ENCODE peak calls at places on chromosomes 1 and 21, in six cellular contexts. One of them, this sample, is unnamed.

GRCh38 chr1:245788269-245788668 is 633.5 kb downstream of the KIF26B start:
- DNase-seq in tibial artery: no peak
- DNase-seq in fibroblast of lung: peak
- DNase-seq in CD8-positive, alpha-beta T cell: no peak
- DNase-seq in AG04449: peak
- DNase-seq in fibroblast of the aortic adventitia: peak
- DNase-seq in this sample: no peak

GRCh38 chr1:218165687-218166088 is 119.4 kb upstream of the RRP15 start:
- DNase-seq in tibial artery: no peak
- DNase-seq in fibroblast of lung: peak
- DNase-seq in CD8-positive, alpha-beta T cell: no peak
- DNase-seq in fibroblast of the aortic adventitia: no peak
- DNase-seq in AG04449: no peak
- DNase-seq in this sample: no peak

GRCh38 chr1:18608534-18608933 is 22.1 kb upstream of the PAX7 start:
- DNase-seq in AG04449: no peak
- DNase-seq in fibroblast of the aortic adventitia: no peak
- DNase-seq in fibroblast of lung: no peak
- DNase-seq in CD8-positive, alpha-beta T cell: no peak
- DNase-seq in tibial artery: no peak
- DNase-seq in this sample: no peak

GRCh38 chr1:109151591-109151990 is 37.7 kb downstream of the ELAPOR1 start:
- DNase-seq in CD8-positive, alpha-beta T cell: no peak
- DNase-seq in tibial artery: no peak
- DNase-seq in AG04449: no peak
- DNase-seq in fibroblast of lung: no peak
- DNase-seq in fibroblast of the aortic adventitia: no peak
- DNase-seq in this sample: no peak

GRCh38 chr1:93522721-93523120 is 74.8 kb downstream of the FNBP1L start:
- DNase-seq in fibroblast of lung: no peak
- DNase-seq in tibial artery: no peak
- DNase-seq in AG04449: no peak
- DNase-seq in fibroblast of the aortic adventitia: no peak
- DNase-seq in CD8-positive, alpha-beta T cell: no peak
- DNase-seq in this sample: no peak

GRCh38 chr1:69263982-69264381 is 303.7 kb upstream of the LRRC7 start:
- DNase-seq in fibroblast of the aortic adventitia: no peak
- DNase-seq in CD8-positive, alpha-beta T cell: no peak
- DNase-seq in AG04449: no peak
- DNase-seq in tibial artery: peak
- DNase-seq in fibroblast of lung: peak
- DNase-seq in this sample: no peak

GRCh38 chr1:152486400-152487006 is 24.1 kb upstream of the LCE5A start:
- DNase-seq in tibial artery: no peak
- DNase-seq in fibroblast of the aortic adventitia: no peak
- DNase-seq in AG04449: no peak
- DNase-seq in CD8-positive, alpha-beta T cell: no peak
- DNase-seq in fibroblast of lung: no peak
- DNase-seq in this sample: no peak

GRCh38 chr1:9659328-9659727 is 7.8 kb downstream of the PIK3CD start:
- DNase-seq in tibial artery: no peak
- DNase-seq in fibroblast of the aortic adventitia: peak
- DNase-seq in fibroblast of lung: peak
- DNase-seq in AG04449: peak
- DNase-seq in CD8-positive, alpha-beta T cell: no peak
- DNase-seq in this sample: no peak

GRCh38 chr1:181423301-181423918 is 59.9 kb upstream of the CACNA1E start:
- DNase-seq in CD8-positive, alpha-beta T cell: peak
- DNase-seq in tibial artery: no peak
- DNase-seq in fibroblast of lung: peak
- DNase-seq in AG04449: no peak
- DNase-seq in fibroblast of the aortic adventitia: peak
- DNase-seq in this sample: peak

GRCh38 chr1:52904590-52905375 is 16.8 kb downstream of the ECHDC2 start:
- DNase-seq in CD8-positive, alpha-beta T cell: peak
- DNase-seq in tibial artery: no peak
- DNase-seq in fibroblast of the aortic adventitia: peak
- DNase-seq in AG04449: no peak
- DNase-seq in fibroblast of lung: peak
- DNase-seq in this sample: no peak

GRCh38 chr1:150006881-150007401 is 3.6 kb downstream of the OTUD7B start:
- DNase-seq in fibroblast of the aortic adventitia: peak
- DNase-seq in CD8-positive, alpha-beta T cell: no peak
- DNase-seq in AG04449: no peak
- DNase-seq in fibroblast of lung: peak
- DNase-seq in tibial artery: no peak
- DNase-seq in this sample: no peak

GRCh38 chr1:168138134-168138533 is 1.4 kb upstream of the GPR161 start:
- DNase-seq in fibroblast of lung: no peak
- DNase-seq in AG04449: no peak
- DNase-seq in CD8-positive, alpha-beta T cell: no peak
- DNase-seq in fibroblast of the aortic adventitia: peak
- DNase-seq in tibial artery: no peak
- DNase-seq in this sample: no peak

GRCh38 chr1:107863342-107863741 is 101.6 kb downstream of the VAV3 start:
- DNase-seq in fibroblast of the aortic adventitia: no peak
- DNase-seq in AG04449: no peak
- DNase-seq in fibroblast of lung: no peak
- DNase-seq in tibial artery: no peak
- DNase-seq in CD8-positive, alpha-beta T cell: no peak
- DNase-seq in this sample: no peak

GRCh38 chr1:162276493-162276892 is 100.2 kb downstream of the SPATA46 start:
- DNase-seq in fibroblast of lung: peak
- DNase-seq in fibroblast of the aortic adventitia: peak
- DNase-seq in CD8-positive, alpha-beta T cell: no peak
- DNase-seq in tibial artery: no peak
- DNase-seq in AG04449: no peak
- DNase-seq in this sample: no peak

GRCh38 chr1:240091614-240092300 is at the start of gene FMN2:
- DNase-seq in AG04449: no peak
- DNase-seq in tibial artery: no peak
- DNase-seq in fibroblast of the aortic adventitia: peak
- DNase-seq in CD8-positive, alpha-beta T cell: no peak
- DNase-seq in fibroblast of lung: no peak
- DNase-seq in this sample: peak

GRCh38 chr1:169018751-169019150 is 87.7 kb upstream of the ATP1B1 start:
- DNase-seq in CD8-positive, alpha-beta T cell: no peak
- DNase-seq in AG04449: no peak
- DNase-seq in fibroblast of the aortic adventitia: no peak
- DNase-seq in fibroblast of lung: no peak
- DNase-seq in tibial artery: no peak
- DNase-seq in this sample: no peak

GRCh38 chr21:43600642-43601397 is 58.5 kb downstream of the HSF2BP start:
- DNase-seq in tibial artery: no peak
- DNase-seq in fibroblast of the aortic adventitia: peak
- DNase-seq in fibroblast of lung: peak
- DNase-seq in AG04449: peak
- DNase-seq in CD8-positive, alpha-beta T cell: no peak
- DNase-seq in this sample: no peak

GRCh38 chr21:42818328-42818749 is 61.0 kb downstream of the WDR4 start:
- DNase-seq in fibroblast of the aortic adventitia: peak
- DNase-seq in CD8-positive, alpha-beta T cell: peak
- DNase-seq in tibial artery: peak
- DNase-seq in fibroblast of lung: peak
- DNase-seq in AG04449: no peak
- DNase-seq in this sample: no peak

GRCh38 chr1:66283583-66284041 is 250.3 kb upstream of the SGIP1 start:
- DNase-seq in fibroblast of the aortic adventitia: no peak
- DNase-seq in AG04449: no peak
- DNase-seq in fibroblast of lung: no peak
- DNase-seq in tibial artery: no peak
- DNase-seq in CD8-positive, alpha-beta T cell: no peak
- DNase-seq in this sample: no peak

GRCh38 chr1:26719205-26719604 is 23.4 kb downstream of the ARID1A start:
- DNase-seq in fibroblast of lung: no peak
- DNase-seq in AG04449: no peak
- DNase-seq in tibial artery: no peak
- DNase-seq in fibroblast of the aortic adventitia: peak
- DNase-seq in CD8-positive, alpha-beta T cell: no peak
- DNase-seq in this sample: no peak

GRCh38 chr1:32500387-32501209 is 35.7 kb downstream of the ZBTB8B start:
- DNase-seq in fibroblast of the aortic adventitia: peak
- DNase-seq in fibroblast of lung: peak
- DNase-seq in tibial artery: peak
- DNase-seq in AG04449: no peak
- DNase-seq in CD8-positive, alpha-beta T cell: peak
- DNase-seq in this sample: peak

GRCh38 chr1:235642943-235643371 is 6.6 kb downstream of the GNG4 start:
- DNase-seq in CD8-positive, alpha-beta T cell: no peak
- DNase-seq in tibial artery: no peak
- DNase-seq in fibroblast of the aortic adventitia: no peak
- DNase-seq in fibroblast of lung: no peak
- DNase-seq in AG04449: no peak
- DNase-seq in this sample: no peak

GRCh38 chr21:44051462-44051941 is 39.4 kb downstream of the TRAPPC10 start:
- DNase-seq in tibial artery: no peak
- DNase-seq in fibroblast of lung: peak
- DNase-seq in CD8-positive, alpha-beta T cell: no peak
- DNase-seq in fibroblast of the aortic adventitia: peak
- DNase-seq in AG04449: no peak
- DNase-seq in this sample: no peak

GRCh38 chr1:209513226-209513625 is 70.3 kb upstream of the CAMK1G start:
- DNase-seq in tibial artery: no peak
- DNase-seq in fibroblast of lung: peak
- DNase-seq in AG04449: no peak
- DNase-seq in CD8-positive, alpha-beta T cell: no peak
- DNase-seq in fibroblast of the aortic adventitia: peak
- DNase-seq in this sample: no peak

GRCh38 chr1:64519921-64520320 is 50.0 kb downstream of the CACHD1 start:
- DNase-seq in tibial artery: no peak
- DNase-seq in CD8-positive, alpha-beta T cell: no peak
- DNase-seq in fibroblast of the aortic adventitia: no peak
- DNase-seq in AG04449: no peak
- DNase-seq in fibroblast of lung: no peak
- DNase-seq in this sample: no peak

GRCh38 chr1:201882665-201883132 is 6.0 kb upstream of the SHISA4 start:
- DNase-seq in CD8-positive, alpha-beta T cell: no peak
- DNase-seq in fibroblast of the aortic adventitia: peak
- DNase-seq in AG04449: peak
- DNase-seq in tibial artery: no peak
- DNase-seq in fibroblast of lung: peak
- DNase-seq in this sample: no peak

GRCh38 chr1:41582851-41583657 is 98.6 kb upstream of the EDN2 start:
- DNase-seq in tibial artery: no peak
- DNase-seq in CD8-positive, alpha-beta T cell: no peak
- DNase-seq in AG04449: no peak
- DNase-seq in fibroblast of the aortic adventitia: no peak
- DNase-seq in fibroblast of lung: no peak
- DNase-seq in this sample: no peak

GRCh38 chr1:206693592-206693991 is 8.9 kb downstream of the MAPKAPK2 start:
- DNase-seq in AG04449: no peak
- DNase-seq in fibroblast of lung: peak
- DNase-seq in CD8-positive, alpha-beta T cell: no peak
- DNase-seq in tibial artery: peak
- DNase-seq in fibroblast of the aortic adventitia: peak
- DNase-seq in this sample: no peak

GRCh38 chr1:115642168-115643072 is 650 bp downstream of the VANGL1 start:
- DNase-seq in tibial artery: peak
- DNase-seq in CD8-positive, alpha-beta T cell: peak
- DNase-seq in fibroblast of lung: peak
- DNase-seq in fibroblast of the aortic adventitia: peak
- DNase-seq in AG04449: no peak
- DNase-seq in this sample: peak
- TF ChIP-seq CTCF in tibial artery: no peak
- TF ChIP-seq CTCF in CD8-positive, alpha-beta T cell: no peak
- TF ChIP-seq CTCF in fibroblast of lung: no peak
- TF ChIP-seq CTCF in fibroblast of the aortic adventitia: peak
- TF ChIP-seq CTCF in AG04449: no peak
- TF ChIP-seq CTCF in this sample: peak

DNA sequence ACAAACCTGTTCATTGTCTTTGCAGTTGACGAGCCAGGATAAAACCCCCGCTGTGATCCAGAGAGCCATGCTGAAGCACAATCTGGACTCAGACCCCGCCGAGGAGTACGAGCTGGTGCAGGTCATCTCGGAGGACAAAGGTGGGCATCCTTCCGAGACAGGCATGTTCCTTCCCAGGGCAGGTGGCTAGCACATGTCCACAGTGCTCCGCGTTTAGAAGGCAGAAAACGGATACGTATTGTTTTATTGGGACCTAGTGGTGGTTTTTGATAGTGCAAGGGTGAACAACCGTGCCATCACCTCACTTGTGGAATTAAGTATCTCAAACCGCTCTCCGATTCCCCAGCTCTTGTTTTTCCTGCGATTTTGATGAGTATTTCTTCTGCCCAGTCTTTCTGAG is 115.3 kb downstream of the COLGALT2 start:
- DNase-seq in fibroblast of the aortic adventitia: no peak
- DNase-seq in fibroblast of lung: no peak
- DNase-seq in AG04449: no peak
- DNase-seq in CD8-positive, alpha-beta T cell: no peak
- DNase-seq in tibial artery: no peak
- DNase-seq in this sample: no peak
- TF ChIP-seq CTCF in fibroblast of the aortic adventitia: peak
- TF ChIP-seq CTCF in fibroblast of lung: peak
- TF ChIP-seq CTCF in AG04449: no peak
- TF ChIP-seq CTCF in CD8-positive, alpha-beta T cell: no peak
- TF ChIP-seq CTCF in tibial artery: no peak
- TF ChIP-seq CTCF in this sample: peak

DNA sequence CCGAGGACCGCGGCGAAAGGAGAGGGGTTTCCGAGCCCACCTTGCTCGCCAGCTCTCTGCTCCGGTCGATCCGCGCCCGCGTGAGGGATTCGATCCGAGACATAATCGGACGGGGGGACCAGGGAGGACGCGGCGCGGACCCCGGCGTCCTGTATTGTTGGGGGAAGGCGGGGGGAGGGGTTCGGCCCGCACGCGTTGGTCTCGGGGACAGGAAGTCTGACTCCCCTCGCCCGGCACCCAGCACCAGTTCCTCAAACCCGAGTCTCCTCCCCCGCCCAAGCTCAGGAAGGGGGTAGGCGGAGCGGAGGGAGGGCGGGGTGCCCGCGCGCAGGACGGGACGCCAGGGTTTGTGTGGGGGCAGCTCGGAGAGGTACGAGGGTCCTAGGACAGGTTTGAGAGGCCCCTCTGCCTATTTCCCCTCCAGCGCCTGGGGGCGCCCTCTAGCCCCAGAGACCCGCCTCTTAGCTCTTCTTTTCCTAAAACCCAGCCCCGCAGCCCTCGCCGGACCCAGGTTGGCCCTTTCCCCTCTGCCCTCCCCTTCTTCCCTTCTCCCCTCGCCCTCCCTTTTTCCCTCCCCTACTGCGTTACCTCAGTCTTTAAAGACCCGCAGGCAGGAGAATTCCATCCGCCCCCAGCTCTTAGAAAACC is at the start of gene ARHGEF2:
- DNase-seq in CD8-positive, alpha-beta T cell: peak
- DNase-seq in fibroblast of the aortic adventitia: peak
- DNase-seq in AG04449: no peak
- DNase-seq in tibial artery: peak
- DNase-seq in fibroblast of lung: peak
- DNase-seq in this sample: peak
- TF ChIP-seq CTCF in CD8-positive, alpha-beta T cell: no peak
- TF ChIP-seq CTCF in fibroblast of the aortic adventitia: peak
- TF ChIP-seq CTCF in AG04449: peak
- TF ChIP-seq CTCF in tibial artery: no peak
- TF ChIP-seq CTCF in fibroblast of lung: peak
- TF ChIP-seq CTCF in this sample: peak

DNA sequence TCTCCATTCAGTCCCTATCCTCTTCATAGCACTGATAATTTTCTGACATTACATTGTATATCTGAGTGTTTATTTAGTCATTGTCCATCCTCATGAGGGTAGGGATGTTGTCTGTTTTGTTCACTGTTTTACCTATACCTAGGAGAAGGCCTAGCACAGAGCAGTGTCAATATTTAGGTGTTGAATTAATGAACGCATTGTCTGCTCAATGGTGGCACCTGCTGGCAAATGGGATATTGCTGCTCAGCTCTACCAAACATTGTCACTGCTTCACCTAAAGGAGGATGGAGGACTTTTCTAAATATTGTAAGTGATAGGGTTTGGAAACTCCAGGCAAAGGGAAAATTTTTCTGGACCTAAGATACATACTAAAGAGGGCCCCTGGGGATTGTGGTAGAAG is 243.9 kb downstream of the RRAGC start:
- DNase-seq in fibroblast of the aortic adventitia: no peak
- DNase-seq in fibroblast of lung: no peak
- DNase-seq in CD8-positive, alpha-beta T cell: no peak
- DNase-seq in tibial artery: no peak
- DNase-seq in AG04449: no peak
- DNase-seq in this sample: no peak
- TF ChIP-seq CTCF in fibroblast of the aortic adventitia: no peak
- TF ChIP-seq CTCF in fibroblast of lung: no peak
- TF ChIP-seq CTCF in CD8-positive, alpha-beta T cell: no peak
- TF ChIP-seq CTCF in tibial artery: no peak
- TF ChIP-seq CTCF in AG04449: no peak
- TF ChIP-seq CTCF in this sample: no peak

This sample was measured in progenitor cell of endocrine pancreas.